ENCODE peak calls at places on chromosomes 7 and 10, in seven cellular contexts. H, C, F, Q, S, J and B are unnamed samples.

GRCh38 chr7:48426966-48427555 is 255.8 kb downstream of the ABCA13 start:
- DNase-seq in H (peak; percentile 2), S (peak; percentile 6), J (no peak), F (no peak), C (no peak), Q (no peak), B (peak; percentile 26)

GRCh38 chr7:33392143-33392542 is 262.8 kb downstream of the BBS9 start:
- DNase-seq in C (peak; percentile 3), H (no peak), J (no peak), S (no peak), Q (no peak), F (no peak), B (no peak)

GRCh38 chr7:34128762-34129161 is 223.4 kb downstream of the BMPER start:
- DNase-seq in C (no peak), H (peak; percentile 82), J (no peak), Q (no peak), S (no peak), F (no peak), B (no peak)

GRCh38 chr10:1057106-1057657 is 997 bp downstream of the WDR37 start:
- DNase-seq in F (no peak), Q (no peak), S (no peak), C (no peak), J (peak; percentile 28), H (no peak), B (no peak)

GRCh38 chr10:86265877-86266259 is 100.7 kb downstream of the GRID1 start:
- DNase-seq in F (no peak), H (no peak), S (no peak), J (no peak), Q (no peak), C (no peak), B (no peak)

GRCh38 chr10:82340166-82340565 is 465.2 kb downstream of the NRG3 start:
- DNase-seq in F (no peak), J (no peak), S (no peak), Q (no peak), C (no peak), H (peak; percentile 32), B (no peak)

GRCh38 chr10:27512548-27512947 is 8.4 kb downstream of the RAB18 start:
- DNase-seq in S (no peak), J (no peak), H (no peak), Q (no peak), C (no peak), F (no peak), B (no peak)

GRCh38 chr7:42380411-42380810 is 143.4 kb upstream of the GLI3 start:
- DNase-seq in J (no peak), H (peak; percentile 35), Q (no peak), C (no peak), S (no peak), F (no peak), B (no peak)

GRCh38 chr10:71761105-71761511 is 12.2 kb downstream of the VSIR start:
- DNase-seq in Q (no peak), J (no peak), S (no peak), C (no peak), F (peak; percentile 47), H (no peak), B (no peak)

GRCh38 chr10:74177140-74177677 is 26.2 kb downstream of the ADK start:
- DNase-seq in S (peak; percentile 45), J (no peak), F (peak; percentile 53), Q (no peak), H (no peak), C (peak; percentile 26), B (peak; percentile 78)

GRCh38 chr10:44752451-44753441 is 158.4 kb upstream of the TMEM72 start:
- DNase-seq in C (no peak), Q (no peak), H (peak; percentile 39), F (no peak), S (peak; percentile 45), J (no peak), B (no peak)

GRCh38 chr10:28800144-28800543 is 122.8 kb downstream of the BAMBI start:
- DNase-seq in F (no peak), S (no peak), J (no peak), C (no peak), H (no peak), Q (no peak), B (peak; percentile 19)

GRCh38 chr7:348962-349755 is 59.2 kb downstream of the FOXL3 start:
- DNase-seq in S (no peak), Q (no peak), J (no peak), H (no peak), C (no peak), F (no peak), B (no peak)

GRCh38 chr10:77667426-77668324 is 30.1 kb upstream of the KCNMA1 start:
- DNase-seq in J (no peak), S (no peak), F (no peak), Q (no peak), H (peak; percentile 5), C (no peak), B (no peak)

GRCh38 chr7:134458806-134459698 is at the start of gene AKR1B1:
- DNase-seq in C (peak; percentile 95), J (peak; percentile 84), H (peak; percentile 89), S (peak; percentile 90), F (peak; percentile 90), Q (peak; percentile 58), B (peak; percentile 91)

GRCh38 chr7:8063706-8064297 is 95.2 kb downstream of the GLCCI1 start:
- DNase-seq in Q (no peak), H (peak; percentile 69), J (no peak), C (no peak), S (no peak), F (no peak), B (no peak)

GRCh38 chr10:43045631-43046287 is 31.1 kb upstream of the RET start:
- DNase-seq in F (no peak), Q (no peak), S (no peak), H (no peak), J (no peak), C (no peak), B (no peak)

GRCh38 chr7:86846494-86847190 is 202.9 kb downstream of the GRM3 start:
- DNase-seq in Q (no peak), F (no peak), H (no peak), C (no peak), S (no peak), J (no peak), B (peak; percentile 76)

GRCh38 chr10:124074471-124075109 is 18.8 kb downstream of the CHST15 start:
- DNase-seq in Q (no peak), J (peak; percentile 41), H (no peak), S (no peak), F (no peak), C (no peak), B (no peak)

GRCh38 chr7:121302214-121302745 is 26.5 kb upstream of the WNT16 start:
- DNase-seq in J (no peak), F (no peak), C (no peak), H (peak; percentile 36), Q (no peak), S (no peak), B (no peak)

GRCh38 chr7:139568346-139568675 is 44.8 kb downstream of the CLEC2L start:
- DNase-seq in J (no peak), F (no peak), Q (no peak), S (no peak), C (no peak), H (no peak), B (no peak)

GRCh38 chr7:120055300-120055699 is 217.7 kb upstream of the KCND2 start:
- DNase-seq in C (no peak), J (no peak), S (no peak), H (peak; percentile 78), F (no peak), Q (no peak), B (no peak)

GRCh38 chr7:28626191-28626590 is 213.9 kb downstream of the CREB5 start:
- DNase-seq in H (no peak), Q (no peak), J (no peak), F (no peak), C (no peak), S (no peak), B (no peak)

GRCh38 chr10:60353519-60354258 is 36.0 kb downstream of the ANK3 start:
- DNase-seq in C (no peak), J (no peak), F (no peak), H (peak; percentile 78), Q (peak; percentile 60), S (no peak), B (peak; percentile 74)

GRCh38 chr10:17206210-17206709 is 4.8 kb upstream of the TRDMT1 start:
- DNase-seq in J (peak; percentile 42), Q (no peak), H (peak; percentile 63), S (no peak), F (no peak), C (peak; percentile 45), B (no peak)

GRCh38 chr7:72343991-72344390 is 68.1 kb downstream of the CALN1 start:
- DNase-seq in J (no peak), C (no peak), F (no peak), H (no peak), Q (no peak), S (no peak), B (no peak)

GRCh38 chr10:29598861-29599311 is 35.9 kb downstream of the SVIL start:
- DNase-seq in J (no peak), S (no peak), Q (no peak), H (no peak), C (no peak), F (no peak), B (no peak)